ENCODE peak calls at places on chromosomes 2 and 18, in ten cellular contexts. C is progenitor cell of endocrine pancreas; K is K562; P is CD4-positive, alpha-beta T cell; N is mucosa of descending colon; A is pancreas; E is GM10248; H is RWPE1; F is IMR-90; G is OCI-LY7. J is an unnamed sample.
A peak's percentile ranks its signal among the peaks of the same experiment; 100 is the strongest.

GRCh38 chr18:37873416-37873815 is 307.8 kb upstream of the CELF4 start:
- DNase-seq in E (no peak), K (no peak), C (no peak), G (no peak), H (no peak), N (no peak), P (no peak), A (no peak), F (no peak), J (no peak)

GRCh38 chr2:214904176-214904575 is 94.7 kb upstream of the BARD1 start:
- DNase-seq in G (no peak), C (no peak), N (no peak), H (no peak), A (no peak), E (no peak), P (no peak), F (no peak), K (no peak), J (no peak)

GRCh38 chr2:11348209-11348749 is 3.8 kb upstream of the ROCK2 start:
- DNase-seq in E (no peak), H (no peak), P (no peak), N (no peak), G (no peak), K (no peak), F (no peak), C (no peak), A (peak; percentile 50), J (no peak)

GRCh38 chr2:192265751-192266150 is 71.0 kb upstream of the TMEFF2 start:
- DNase-seq in A (no peak), P (no peak), C (no peak), N (no peak), H (no peak), E (no peak), K (no peak), G (no peak), F (peak; percentile 34), J (no peak)

GRCh38 chr2:85308951-85309555 is 18.7 kb downstream of the TGOLN2 start:
- DNase-seq in K (no peak), N (peak; percentile 80), E (no peak), A (no peak), F (peak; percentile 67), P (no peak), C (no peak), G (no peak), H (no peak), J (peak; percentile 79)

GRCh38 chr2:28958689-28959088 is 22.4 kb upstream of the TOGARAM2 start:
- DNase-seq in H (peak; percentile 81), G (peak; percentile 63), K (peak; percentile 67), N (no peak), C (no peak), E (peak; percentile 67), A (no peak), F (peak; percentile 74), P (peak; percentile 8), J (peak; percentile 69)

GRCh38 chr2:228767196-228767595 is 503.9 kb downstream of the PID1 start:
- DNase-seq in H (no peak), F (peak; percentile 19), A (no peak), C (no peak), G (no peak), E (no peak), P (no peak), N (no peak), K (no peak), J (no peak)

GRCh38 chr18:53796042-53796729 is 428.3 kb downstream of the MBD2 start:
- DNase-seq in A (no peak), F (peak; percentile 1), N (no peak), C (no peak), P (no peak), K (no peak), E (no peak), G (no peak), H (peak; percentile 29), J (no peak)

GRCh38 chr2:223725494-223725893 is 111.9 kb downstream of the AP1S3 start:
- DNase-seq in E (no peak), C (no peak), F (peak; percentile 99), K (peak; percentile 78), A (peak; percentile 43), N (peak; percentile 54), H (peak; percentile 96), P (no peak), G (no peak), J (peak; percentile 62)

GRCh38 chr18:14769381-14769780 is 21.4 kb downstream of the ANKRD30B start:
- DNase-seq in N (no peak), H (no peak), P (no peak), E (no peak), C (no peak), F (no peak), G (no peak), A (no peak), K (no peak), J (no peak)

GRCh38 chr2:60533114-60534033 is 20.1 kb downstream of the BCL11A start:
- DNase-seq in K (no peak), H (peak; percentile 8), N (no peak), A (no peak), P (no peak), G (no peak), F (peak; percentile 89), C (no peak), E (no peak), J (no peak)

GRCh38 chr2:127401757-127402695 is 14.3 kb upstream of the MAP3K2 start:
- DNase-seq in P (no peak), K (no peak), N (no peak), H (peak; percentile 40), F (peak; percentile 32), E (peak; percentile 24), G (no peak), A (no peak), C (no peak), J (no peak)

GRCh38 chr2:218367415-218368149 is 10.9 kb downstream of the CATIP start:
- DNase-seq in K (peak; percentile 91), C (peak; percentile 68), F (peak; percentile 32), N (peak; percentile 94), H (peak; percentile 75), G (peak; percentile 81), A (peak; percentile 89), P (peak; percentile 76), E (peak; percentile 95), J (peak; percentile 78)

GRCh38 chr2:160140471-160140870 is 59.6 kb downstream of the ITGB6 start:
- DNase-seq in F (peak; percentile 21), C (no peak), G (no peak), N (no peak), E (no peak), H (no peak), K (no peak), A (no peak), P (no peak), J (no peak)

GRCh38 chr18:31687529-31687928 is 3.1 kb upstream of the B4GALT6 start:
- DNase-seq in H (no peak), C (no peak), K (no peak), N (no peak), P (no peak), F (no peak), A (no peak), E (no peak), G (no peak), J (no peak)
- TF ChIP-seq CTCF in H (peak; percentile 37), C (peak; percentile 27), K (no peak), N (no peak), P (no peak), F (peak; percentile 4), A (no peak), E (no peak), G (peak; percentile 54), J (peak; percentile 38)

GRCh38 chr2:116952254-116952653 is 862.2 kb upstream of the DDX18 start:
- DNase-seq in K (no peak), C (no peak), H (peak; percentile 26), G (no peak), F (no peak), E (no peak), A (no peak), N (no peak), P (no peak), J (no peak)
- TF ChIP-seq CTCF in K (no peak), C (peak; percentile 42), H (peak; percentile 26), G (peak; percentile 64), F (no peak), E (no peak), A (no peak), N (peak; percentile 19), P (no peak), J (no peak)

DNA sequence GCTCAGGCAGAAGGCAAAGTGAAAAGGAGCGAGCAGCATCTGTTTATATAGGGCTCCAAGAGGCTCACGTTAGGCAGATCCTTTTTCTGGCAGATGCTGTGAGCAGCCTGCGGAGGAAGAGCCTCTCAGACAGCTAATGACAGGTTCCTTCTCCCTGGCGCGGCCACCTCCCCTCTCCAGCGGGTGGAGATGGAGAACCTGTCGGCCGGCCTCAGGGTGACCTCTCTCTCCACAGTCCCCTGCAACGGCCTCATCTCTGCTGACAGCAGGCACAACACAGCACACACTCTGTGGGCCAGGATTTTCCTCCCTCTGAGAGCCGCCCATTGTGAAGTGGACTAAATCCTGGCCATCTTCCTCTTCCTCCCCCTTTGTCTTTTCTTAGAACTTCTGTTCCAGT is 119.8 kb downstream of the PRKCE start:
- DNase-seq in F (peak; percentile 51), P (no peak), C (no peak), N (no peak), G (no peak), H (no peak), E (no peak), A (no peak), K (no peak), J (peak; percentile 70)
- TF ChIP-seq CTCF in F (no peak), P (no peak), C (no peak), N (no peak), G (no peak), H (no peak), E (no peak), A (no peak), K (no peak), J (no peak)

GRCh38 chr2:189125195-189125594 is 54.4 kb downstream of the COL5A2 start:
- DNase-seq in H (no peak), F (no peak), P (no peak), N (no peak), A (no peak), E (no peak), C (no peak), K (no peak), G (no peak), J (no peak)
- TF ChIP-seq CTCF in H (no peak), F (no peak), P (no peak), N (no peak), A (no peak), E (no peak), C (no peak), K (no peak), G (no peak), J (no peak)

DNA sequence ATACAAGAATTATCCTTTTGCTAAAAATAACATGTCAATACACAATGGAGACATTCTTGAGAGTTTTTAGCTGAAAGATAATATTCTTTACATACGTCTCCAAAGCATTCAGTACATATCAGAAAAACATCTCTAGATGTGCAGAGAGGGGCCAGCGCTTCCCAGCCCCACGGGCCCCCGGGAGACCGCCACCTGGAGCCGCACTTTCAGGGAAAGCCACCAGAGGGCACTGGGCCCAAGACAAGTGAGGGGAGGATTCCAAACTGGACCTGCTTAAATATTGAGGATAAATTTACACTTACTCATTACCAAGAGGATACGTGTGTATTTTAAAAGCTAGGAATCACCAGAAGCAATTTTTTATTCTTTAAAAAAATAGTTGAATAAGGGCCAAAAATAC is 499.5 kb downstream of the GALR1 start:
- DNase-seq in P (no peak), F (no peak), C (no peak), E (no peak), G (no peak), A (no peak), K (peak; percentile 20), H (no peak), N (no peak), J (peak; percentile 81)
- TF ChIP-seq CTCF in P (no peak), F (no peak), C (peak; percentile 74), E (peak; percentile 31), G (peak; percentile 66), A (peak; percentile 11), K (peak; percentile 54), H (peak; percentile 64), N (no peak), J (peak; percentile 86)

J was measured in glutamatergic neuron.